ENCODE peak calls at places on chromosomes 6 and 20, in six cellular contexts. F, R, B, Y, M and A are unnamed samples. For H3K4me1, the result is how much of the 10 kb centered on the place peaks cover.

GRCh38 chr6:16651871-16652270 is 109.4 kb downstream of the ATXN1 start:
- DNase-seq in F (no peak), R (no peak), B (no peak), Y (no peak), M (no peak), A (no peak)

GRCh38 chr6:1406306-1407058 is 17.1 kb downstream of the FOXF2 start:
- DNase-seq in F (no peak), R (no peak), B (no peak), Y (no peak), M (no peak), A (no peak)

GRCh38 chr6:126040826-126041225 is 54.5 kb downstream of the TRMT11 start:
- DNase-seq in F (no peak), R (peak), B (no peak), Y (no peak), M (no peak), A (no peak)

GRCh38 chr20:57400262-57400701 is 9.1 kb downstream of the RBM38 start:
- DNase-seq in F (no peak), R (no peak), B (no peak), Y (no peak), M (no peak), A (no peak)

GRCh38 chr20:1632228-1632577 is 12.4 kb upstream of the SIRPB1 start:
- DNase-seq in F (no peak), R (no peak), B (no peak), Y (no peak), M (no peak), A (no peak)

GRCh38 chr6:119476554-119476953 is 127.0 kb upstream of the MAN1A1 start:
- DNase-seq in F (no peak), R (no peak), B (no peak), Y (no peak), M (no peak), A (no peak)

GRCh38 chr20:8535403-8536003 is 403.4 kb downstream of the PLCB1 start:
- DNase-seq in F (no peak), R (no peak), B (no peak), Y (no peak), M (peak), A (no peak)

GRCh38 chr6:26421259-26422144 is 18.8 kb upstream of the BTN3A3 start:
- DNase-seq in F (peak), R (peak), B (peak), Y (peak), M (peak), A (peak)

GRCh38 chr6:52390361-52390727 is 28.4 kb downstream of the PAQR8 start:
- DNase-seq in F (no peak), R (no peak), B (no peak), Y (no peak), M (no peak), A (no peak)

GRCh38 chr6:41732601-41733348 is 2.6 kb downstream of the TFEB start:
- DNase-seq in F (no peak), R (peak), B (no peak), Y (no peak), M (no peak), A (no peak)

GRCh38 chr6:718345-718744 is 25.4 kb upstream of the EXOC2 start:
- DNase-seq in F (no peak), R (no peak), B (no peak), Y (no peak), M (peak), A (no peak)

GRCh38 chr20:46400253-46400652 is 6.2 kb downstream of the ELMO2 start:
- DNase-seq in F (peak), R (peak), B (no peak), Y (no peak), M (peak), A (peak)

GRCh38 chr20:59151820-59152219 is 11.8 kb upstream of the ZNF831 start:
- DNase-seq in F (no peak), R (no peak), B (no peak), Y (no peak), M (no peak), A (no peak)

GRCh38 chr6:108524528-108525218 is 36.0 kb upstream of the FOXO3 start:
- DNase-seq in F (no peak), R (no peak), B (no peak), Y (no peak), M (no peak), A (no peak)

GRCh38 chr6:106908386-106908840 is 66.1 kb downstream of the CD24 start:
- DNase-seq in F (no peak), R (no peak), B (no peak), Y (no peak), M (no peak), A (no peak)

GRCh38 chr20:47825011-47825762 is 39.9 kb upstream of the SULF2 start:
- DNase-seq in F (no peak), R (no peak), B (no peak), Y (no peak), M (no peak), A (no peak)

GRCh38 chr6:164663634-164664033 is 645.8 kb downstream of the C6orf118 start:
- DNase-seq in F (no peak), R (no peak), B (no peak), Y (no peak), M (no peak), A (no peak)

GRCh38 chr6:29887819-29888581 is 54.3 kb upstream of the HLA-A start:
- DNase-seq in F (peak), R (no peak), B (peak), Y (peak), M (peak), A (peak)

GRCh38 chr6:28589234-28589951 is 63.7 kb downstream of the GPX5 start:
- DNase-seq in F (peak), R (peak), B (no peak), Y (no peak), M (peak), A (no peak)

GRCh38 chr6:27797960-27798359 is 114.2 kb downstream of the OR2B2 start:
- DNase-seq in F (no peak), R (no peak), B (no peak), Y (no peak), M (no peak), A (no peak)

GRCh38 chr6:132322398-132322797 is 78.9 kb downstream of the MOXD1 start:
- DNase-seq in F (no peak), R (no peak), B (no peak), Y (no peak), M (no peak), A (no peak)

GRCh38 chr20:21265457-21266190 is 37.5 kb upstream of the XRN2 start:
- DNase-seq in F (no peak), R (no peak), B (no peak), Y (no peak), M (no peak), A (no peak)

GRCh38 chr6:5723905-5724691 is 282.6 kb downstream of the NRN1 start:
- DNase-seq in F (no peak), R (peak), B (no peak), Y (peak), M (no peak), A (no peak)

GRCh38 chr6:130900913-130901312 is 73.7 kb downstream of the SMLR1 start:
- DNase-seq in F (peak), R (peak), B (peak), Y (no peak), M (no peak), A (peak)

GRCh38 chr6:4401408-4402367 is 266.3 kb upstream of the ECI2 start:
- DNase-seq in F (peak), R (peak), B (no peak), Y (no peak), M (no peak), A (peak)

GRCh38 chr6:139344186-139344963 is 30.1 kb downstream of the CITED2 start:
- DNase-seq in F (no peak), R (no peak), B (no peak), Y (no peak), M (no peak), A (no peak)

GRCh38 chr6:73388800-73389512 is 5.7 kb upstream of the DDX43 start:
- DNase-seq in F (peak), R (peak), B (no peak), Y (peak), M (peak), A (peak)
- TF ChIP-seq CTCF in F (peak), R (peak), B (peak), Y (peak), M (peak), A (peak)

GRCh38 chr6:112680076-112680475 is 332.9 kb downstream of the RFPL4B start:
- DNase-seq in F (no peak), R (no peak), B (no peak), Y (no peak), M (no peak), A (no peak)
- H3K27ac ChIP-seq in F (no peak), R (no peak), B (no peak), Y (no peak), M (no peak), A (no peak)

GRCh38 chr20:53739799-53740785 is 146.5 kb upstream of the ZNF217 start:
- DNase-seq in F (no peak), R (no peak), B (no peak), Y (no peak), M (peak), A (no peak)
- H3K4me1 ChIP-seq in F (under half), R (under half), B (half or more), Y (under half), M (half or more), A (under half)

GRCh38 chr6:76639941-76640340 is 567.5 kb upstream of the IMPG1 start:
- DNase-seq in F (no peak), R (no peak), B (no peak), Y (no peak), M (no peak), A (no peak)
- TF ChIP-seq CTCF in F (no peak), R (no peak), B (no peak), Y (no peak), M (no peak), A (no peak)

GRCh38 chr6:33610057-33610456 is 11.1 kb upstream of the ITPR3 start:
- DNase-seq in F (no peak), R (no peak), B (no peak), Y (no peak), M (no peak), A (no peak)
- H3K27ac ChIP-seq in F (peak), R (no peak), B (peak), Y (peak), M (no peak), A (peak)

GRCh38 chr6:116251568-116252384 is 2.1 kb downstream of the TSPYL4 start:
- DNase-seq in F (no peak), R (no peak), B (no peak), Y (no peak), M (no peak), A (no peak)

GRCh38 chr6:116247285-116247684 is 6.6 kb downstream of the TSPYL4 start:
- DNase-seq in F (no peak), R (no peak), B (no peak), Y (no peak), M (no peak), A (no peak)

GRCh38 chr6:116246089-116246488 is 7.8 kb downstream of the TSPYL4 start:
- DNase-seq in F (no peak), R (peak), B (no peak), Y (no peak), M (no peak), A (no peak)

GRCh38 chr6:116244284-116244683 is 9.6 kb downstream of the TSPYL4 start:
- DNase-seq in F (no peak), R (no peak), B (no peak), Y (no peak), M (no peak), A (no peak)

DNA sequence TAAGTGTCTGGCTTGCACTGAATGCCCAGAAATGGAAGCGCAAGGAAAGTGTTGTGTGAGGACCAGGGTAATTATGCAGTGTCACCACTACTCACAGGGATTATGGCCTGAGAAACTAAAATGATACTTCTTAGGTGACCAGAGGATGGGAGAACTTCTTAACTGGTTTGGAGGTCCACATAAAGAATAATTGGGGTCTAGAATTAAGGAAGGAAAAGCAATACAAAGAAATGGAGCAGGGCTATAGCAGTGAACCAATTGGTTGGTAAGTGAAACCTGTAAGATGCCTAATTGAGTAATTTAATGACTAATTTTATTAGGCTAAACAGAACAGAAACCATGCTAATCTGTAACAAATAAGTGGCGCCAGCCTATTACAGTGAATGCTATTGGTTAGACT is 5.3 kb downstream of the TSPYL4 start:
- DNase-seq in F (no peak), R (no peak), B (no peak), Y (no peak), M (no peak), A (no peak)
- H3K4me1 ChIP-seq in F (under half), R (under half), B (half or more), Y (under half), M (under half), A (half or more)

GRCh38 chr20:3720068-3720467 is 7.7 kb upstream of the SIGLEC1 start:
- DNase-seq in F (no peak), R (no peak), B (no peak), Y (no peak), M (no peak), A (no peak)

GRCh38 chr20:3723284-3723683 is 9.2 kb upstream of the HSPA12B start:
- DNase-seq in F (no peak), R (no peak), B (no peak), Y (peak), M (no peak), A (no peak)

GRCh38 chr20:3720626-3721025 is 8.2 kb upstream of the SIGLEC1 start:
- DNase-seq in F (no peak), R (no peak), B (no peak), Y (no peak), M (no peak), A (no peak)

GRCh38 chr20:3724356-3724755 is 8.1 kb upstream of the HSPA12B start:
- DNase-seq in F (no peak), R (no peak), B (no peak), Y (no peak), M (no peak), A (no peak)

DNA sequence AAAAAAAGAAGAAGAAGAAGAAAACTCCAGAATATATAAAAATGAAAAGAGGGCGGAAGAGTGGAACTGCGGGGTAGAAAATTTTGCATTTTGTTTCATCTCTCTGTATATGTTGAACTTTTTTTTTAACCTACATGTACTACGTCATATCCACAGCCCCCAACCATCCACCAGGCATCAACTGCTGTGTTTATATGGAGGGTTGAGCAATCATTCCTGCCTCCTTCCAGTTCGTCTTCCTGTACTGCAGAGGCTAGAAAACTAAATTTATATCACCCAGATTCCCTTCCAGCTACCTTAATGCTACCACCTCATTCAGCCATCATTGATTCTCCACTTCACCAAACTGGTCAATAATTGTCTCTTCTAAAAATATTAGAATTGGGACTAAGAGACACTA is 9.5 kb upstream of the SIGLEC1 start:
- DNase-seq in F (no peak), R (no peak), B (no peak), Y (no peak), M (no peak), A (no peak)
- TF ChIP-seq CTCF in F (no peak), R (no peak), B (no peak), Y (no peak), M (no peak), A (no peak)